ENCODE peak calls at places on chromosomes 13 and 19, in four cellular contexts. D is thoracic aorta, N is uterus, O is heart right ventricle. W is an unnamed sample. For H3K4me1, the result is how much of the 10 kb centered on the place peaks cover.

GRCh38 chr19:1248454-1249297 is at the start of gene MIDN:
- DNase-seq in D (no peak), N (peak), O (peak), W (peak)

GRCh38 chr13:93847162-93847561 is 620.6 kb downstream of the GPC6 start:
- DNase-seq in D (no peak), N (no peak), O (no peak), W (no peak)

GRCh38 chr13:28470286-28470685 is 24.6 kb downstream of the FLT1 start:
- DNase-seq in D (no peak), N (no peak), O (no peak), W (no peak)

GRCh38 chr19:2199215-2199614 is 35.5 kb downstream of the DOT1L start:
- DNase-seq in D (no peak), N (no peak), O (no peak), W (no peak)

GRCh38 chr13:43303040-43303729 is 279.8 kb downstream of the DNAJC15 start:
- DNase-seq in D (no peak), N (peak), O (peak), W (peak)

GRCh38 chr19:48878219-48879024 is 6.2 kb downstream of the PPP1R15A start:
- DNase-seq in D (peak), N (no peak), O (peak), W (no peak)

GRCh38 chr13:28449826-28450773 is 44.8 kb downstream of the FLT1 start:
- DNase-seq in D (no peak), N (no peak), O (no peak), W (no peak)

GRCh38 chr19:43700368-43701015 is 15.4 kb upstream of the IRGC start:
- DNase-seq in D (no peak), N (peak), O (peak), W (peak)

GRCh38 chr19:10289167-10289835 is 451 bp upstream of the ICAM5 start:
- DNase-seq in D (no peak), N (no peak), O (no peak), W (peak)

GRCh38 chr13:107865643-107866006 is 349.7 kb downstream of the LIG4 start:
- DNase-seq in D (no peak), N (no peak), O (no peak), W (no peak)

GRCh38 chr13:34357435-34358232 is 539.7 kb downstream of the RFC3 start:
- DNase-seq in D (no peak), N (no peak), O (no peak), W (no peak)

GRCh38 chr13:100550433-100550832 is 38.2 kb downstream of the GGACT start:
- DNase-seq in D (no peak), N (peak), O (peak), W (no peak)

GRCh38 chr19:56840452-56841193 is at the start of the genes PEG3 and ZIM2:
- DNase-seq in D (peak), N (peak), O (peak), W (no peak)

GRCh38 chr19:3936506-3937442 is 3.9 kb downstream of the NMRK2 start:
- DNase-seq in D (no peak), N (no peak), O (no peak), W (no peak)

GRCh38 chr13:113355621-113356020 is 8.3 kb downstream of the GRTP1 start:
- DNase-seq in D (no peak), N (no peak), O (no peak), W (no peak)

GRCh38 chr13:81577601-81578000 is 1236.7 kb upstream of the SPRY2 start:
- DNase-seq in D (no peak), N (no peak), O (no peak), W (no peak)

GRCh38 chr13:25775986-25776385 is 275.8 kb downstream of the SHISA2 start:
- DNase-seq in D (no peak), N (no peak), O (no peak), W (no peak)

GRCh38 chr13:87810391-87810801 is 139.2 kb downstream of the SLITRK5 start:
- DNase-seq in D (no peak), N (no peak), O (no peak), W (no peak)

GRCh38 chr13:113972451-113973217 is 1.2 kb downstream of the C13orf46 start:
- DNase-seq in D (peak), N (no peak), O (no peak), W (no peak)

GRCh38 chr13:75458696-75459422 is 23.1 kb downstream of the TBC1D4 start:
- DNase-seq in D (no peak), N (no peak), O (peak), W (no peak)

GRCh38 chr19:38743394-38744297 is 628 bp downstream of the CAPN12 start:
- DNase-seq in D (no peak), N (no peak), O (no peak), W (no peak)

GRCh38 chr13:75222031-75222430 is 259.9 kb downstream of the TBC1D4 start:
- DNase-seq in D (no peak), N (no peak), O (no peak), W (no peak)

GRCh38 chr13:28344163-28344562 is 150.8 kb downstream of the FLT1 start:
- DNase-seq in D (no peak), N (no peak), O (no peak), W (no peak)

GRCh38 chr19:16000024-16000687 is 51.3 kb downstream of the OR10H4 start:
- DNase-seq in D (no peak), N (no peak), O (no peak), W (no peak)

GRCh38 chr13:106348032-106348431 is 187.4 kb downstream of the EFNB2 start:
- DNase-seq in D (no peak), N (no peak), O (no peak), W (peak)

GRCh38 chr19:3618811-3619630 is 7.6 kb downstream of the CACTIN start:
- DNase-seq in D (no peak), N (peak), O (no peak), W (no peak)

GRCh38 chr19:31095100-31095804 is 254.0 kb downstream of the TSHZ3 start:
- DNase-seq in D (no peak), N (no peak), O (no peak), W (no peak)

GRCh38 chr13:113456116-113456702 is 2.9 kb upstream of the ADPRHL1 start:
- DNase-seq in D (no peak), N (no peak), O (no peak), W (no peak)

GRCh38 chr13:39417643-39418042 is 185.3 kb downstream of the LHFPL6 start:
- DNase-seq in D (no peak), N (no peak), O (no peak), W (peak)

GRCh38 chr13:98289339-98289935 is 112.4 kb upstream of the RNF113B start:
- DNase-seq in D (no peak), N (no peak), O (no peak), W (no peak)

GRCh38 chr19:30445385-30445784 is 73.2 kb downstream of the ZNF536 start:
- DNase-seq in D (no peak), N (no peak), O (no peak), W (no peak)

GRCh38 chr13:95246292-95247082 is 54.8 kb downstream of the ABCC4 start:
- DNase-seq in D (no peak), N (no peak), O (no peak), W (no peak)

GRCh38 chr19:18317998-18318800 is 4.7 kb downstream of the LSM4 start:
- DNase-seq in D (no peak), N (no peak), O (no peak), W (no peak)

GRCh38 chr19:10885241-10886169 is 14.2 kb downstream of the CARM1 start:
- DNase-seq in D (no peak), N (no peak), O (no peak), W (no peak)

GRCh38 chr19:18123819-18124218 is 26.2 kb downstream of the MAST3 start:
- DNase-seq in D (no peak), N (peak), O (no peak), W (no peak)

GRCh38 chr19:49988433-49988832 is 27.5 kb upstream of the SIGLEC11 start:
- DNase-seq in D (no peak), N (no peak), O (no peak), W (no peak)

GRCh38 chr13:90445179-90445578 is 902.3 kb upstream of the MIR17HG start:
- DNase-seq in D (no peak), N (no peak), O (no peak), W (no peak)

GRCh38 chr13:90444232-90444631 is 903.3 kb upstream of the MIR17HG start:
- DNase-seq in D (no peak), N (no peak), O (no peak), W (no peak)

GRCh38 chr13:90447735-90448103 is 899.8 kb upstream of the MIR17HG start:
- DNase-seq in D (no peak), N (no peak), O (no peak), W (no peak)

GRCh38 chr13:90448466-90449037 is 898.9 kb upstream of the MIR17HG start:
- DNase-seq in D (no peak), N (no peak), O (no peak), W (no peak)

GRCh38 chr13:90447034-90447734 is 900.3 kb upstream of the MIR17HG start:
- DNase-seq in D (no peak), N (no peak), O (no peak), W (no peak)
- H3K4me1 ChIP-seq in D (under half), N (under half), O (under half), W (under half)

GRCh38 chr13:51811046-51811445 is 7.1 kb upstream of the DHRS12 start:
- DNase-seq in D (no peak), N (no peak), O (no peak), W (no peak)

GRCh38 chr13:51808811-51809210 is 4.8 kb upstream of the DHRS12 start:
- DNase-seq in D (no peak), N (no peak), O (no peak), W (no peak)

GRCh38 chr13:51814825-51815650 is 11.1 kb upstream of the DHRS12 start:
- DNase-seq in D (no peak), N (peak), O (peak), W (peak)

GRCh38 chr13:51814071-51814470 is 10.1 kb upstream of the DHRS12 start:
- DNase-seq in D (no peak), N (no peak), O (no peak), W (no peak)

DNA sequence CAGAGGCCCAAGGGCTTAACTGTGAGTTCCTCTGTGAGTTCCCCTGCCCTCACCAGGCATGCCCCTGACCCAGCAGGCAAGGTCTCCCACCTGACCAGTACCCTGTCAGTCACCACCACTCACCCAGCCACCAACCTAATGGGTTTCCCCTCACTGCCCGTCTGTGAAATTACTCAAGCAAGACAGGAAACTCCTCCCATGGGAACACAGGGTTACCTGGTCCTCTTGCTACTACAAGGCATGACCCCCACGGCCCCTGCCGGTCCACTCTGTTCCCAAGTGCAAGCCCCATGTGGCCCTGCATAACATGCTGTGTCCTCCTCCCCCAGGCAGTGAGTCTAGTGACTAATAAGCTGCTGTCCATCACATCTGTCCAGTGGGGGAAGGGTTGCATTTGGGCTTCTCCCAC is 8.0 kb upstream of the DHRS12 start:
- DNase-seq in D (no peak), N (no peak), O (no peak), W (no peak)
- H3K4me1 ChIP-seq in D (under half), N (under half), O (under half), W (under half)

GRCh38 chr13:49690990-49691886 is at the start of gene EBPL:
- DNase-seq in D (peak), N (peak), O (peak), W (peak)
- H3K4me1 ChIP-seq in D (under half), N (under half), O (under half), W (under half)

DNA sequence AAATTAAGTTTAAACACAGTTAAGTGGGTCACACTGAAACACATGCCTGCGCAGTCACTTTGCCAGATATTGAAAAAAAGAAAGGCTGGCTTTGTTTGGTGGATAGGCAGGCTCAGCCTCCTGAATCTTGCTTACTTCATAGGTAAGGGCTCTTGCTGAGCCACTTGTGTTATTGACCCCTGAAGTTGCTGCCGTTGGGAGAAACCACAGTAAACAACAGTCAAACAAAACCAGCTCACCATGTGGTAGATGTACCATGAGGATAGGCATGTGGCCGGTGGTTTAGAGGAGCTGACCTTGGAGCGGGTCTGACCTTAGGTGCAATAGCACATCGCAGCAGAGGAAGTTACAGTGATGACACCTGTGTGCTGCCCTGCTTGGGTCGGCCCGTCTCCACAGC is 52.2 kb downstream of the SPATA13 start:
- DNase-seq in D (no peak), N (no peak), O (no peak), W (no peak)
- H3K4me1 ChIP-seq in D (under half), N (under half), O (under half), W (under half)

DNA sequence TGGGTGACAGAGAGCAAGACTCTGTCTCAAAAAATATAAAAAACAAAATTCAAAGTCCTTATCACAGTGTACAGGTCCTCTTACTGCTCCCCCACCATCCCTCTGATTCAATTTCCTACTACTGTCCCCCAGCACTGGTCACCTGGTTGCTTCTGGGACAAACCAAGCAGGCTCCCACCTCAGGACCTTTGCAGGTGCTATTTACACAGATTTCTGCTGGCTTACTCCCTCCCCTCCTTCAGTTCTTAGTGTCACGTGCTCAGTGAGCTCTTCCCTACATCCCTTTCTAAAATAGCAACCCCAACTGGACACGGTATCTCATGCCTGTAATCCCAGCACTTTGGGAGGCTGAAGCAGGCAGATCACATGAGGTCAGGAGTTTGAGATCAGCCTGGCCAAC is 6.0 kb downstream of the IRF2BP1 start:
- DNase-seq in D (no peak), N (no peak), O (no peak), W (no peak)
- H3K4me1 ChIP-seq in D (under half), N (under half), O (under half), W (under half)

GRCh38 chr19:47719047-47719885 is 6.0 kb downstream of the EHD2 start:
- DNase-seq in D (peak), N (peak), O (peak), W (no peak)
- H3K4me1 ChIP-seq in D (half or more), N (under half), O (under half), W (under half)

GRCh38 chr13:110232756-110233155 is 74.2 kb downstream of the COL4A1 start:
- DNase-seq in D (no peak), N (no peak), O (peak), W (no peak)

GRCh38 chr13:110230661-110231347 is 76.2 kb downstream of the COL4A1 start:
- DNase-seq in D (no peak), N (no peak), O (no peak), W (no peak)

GRCh38 chr13:110229905-110230563 is 76.9 kb downstream of the COL4A1 start:
- DNase-seq in D (no peak), N (no peak), O (no peak), W (no peak)

GRCh38 chr13:110232146-110232545 is 74.8 kb downstream of the COL4A1 start:
- DNase-seq in D (no peak), N (no peak), O (no peak), W (no peak)

GRCh38 chr13:110231348-110232047 is 75.5 kb downstream of the COL4A1 start:
- DNase-seq in D (no peak), N (no peak), O (no peak), W (no peak)
- H3K4me1 ChIP-seq in D (half or more), N (under half), O (half or more), W (under half)

GRCh38 chr19:5960005-5961001 is 17.6 kb downstream of the RANBP3 start:
- DNase-seq in D (no peak), N (no peak), O (peak), W (peak)
- H3K4me1 ChIP-seq in D (half or more), N (under half), O (half or more), W (under half)

W was measured in HAP-1.